ENCODE peak calls at places on chromosomes 5 and 9, in ten cellular contexts. One of them, this sample, is unnamed.
A peak's percentile ranks its signal among the peaks of the same experiment; 100 is the strongest.

GRCh38 chr9:116749176-116749575 is 62.1 kb downstream of the TRIM32 start:
- DNase-seq in uterus: no peak
- DNase-seq in GF-D8: no peak
- DNase-seq in NCI-H460: no peak
- DNase-seq in memory B cell: no peak
- DNase-seq in anterior cingulate cortex: no peak
- DNase-seq in HuH-7: no peak
- DNase-seq in left colon: no peak
- DNase-seq in C1 segment of cervical spinal cord: no peak
- DNase-seq in fibroblast of lung: no peak
- DNase-seq in this sample: no peak

GRCh38 chr5:98066910-98067309 is 706.6 kb upstream of the RGMB start:
- DNase-seq in uterus: no peak
- DNase-seq in GF-D8: no peak
- DNase-seq in NCI-H460: no peak
- DNase-seq in memory B cell: no peak
- DNase-seq in anterior cingulate cortex: no peak
- DNase-seq in HuH-7: no peak
- DNase-seq in left colon: no peak
- DNase-seq in C1 segment of cervical spinal cord: no peak
- DNase-seq in fibroblast of lung: no peak
- DNase-seq in this sample: no peak

GRCh38 chr5:151030377-151030776 is 10.0 kb downstream of the GPX3 start:
- DNase-seq in uterus: peak; percentile 60
- DNase-seq in GF-D8: no peak
- DNase-seq in NCI-H460: no peak
- DNase-seq in memory B cell: no peak
- DNase-seq in anterior cingulate cortex: no peak
- DNase-seq in HuH-7: no peak
- DNase-seq in left colon: peak; percentile 50
- DNase-seq in C1 segment of cervical spinal cord: no peak
- DNase-seq in fibroblast of lung: peak; percentile 72
- DNase-seq in this sample: no peak

GRCh38 chr9:95494416-95495371 is 22.1 kb downstream of the PTCH1 start:
- DNase-seq in uterus: no peak
- DNase-seq in GF-D8: peak; percentile 42
- DNase-seq in NCI-H460: no peak
- DNase-seq in memory B cell: peak; percentile 68
- DNase-seq in anterior cingulate cortex: no peak
- DNase-seq in HuH-7: no peak
- DNase-seq in left colon: peak; percentile 82
- DNase-seq in C1 segment of cervical spinal cord: no peak
- DNase-seq in fibroblast of lung: peak; percentile 37
- DNase-seq in this sample: peak; percentile 49

GRCh38 chr9:91186311-91187101 is 175.2 kb downstream of the AUH start:
- DNase-seq in uterus: no peak
- DNase-seq in GF-D8: no peak
- DNase-seq in NCI-H460: no peak
- DNase-seq in memory B cell: no peak
- DNase-seq in anterior cingulate cortex: no peak
- DNase-seq in HuH-7: no peak
- DNase-seq in left colon: no peak
- DNase-seq in C1 segment of cervical spinal cord: no peak
- DNase-seq in fibroblast of lung: peak; percentile 23
- DNase-seq in this sample: no peak

GRCh38 chr5:98768160-98769005 is 5.1 kb upstream of the RGMB start:
- DNase-seq in uterus: peak; percentile 32
- DNase-seq in GF-D8: no peak
- DNase-seq in NCI-H460: peak; percentile 70
- DNase-seq in memory B cell: no peak
- DNase-seq in anterior cingulate cortex: no peak
- DNase-seq in HuH-7: peak; percentile 71
- DNase-seq in left colon: no peak
- DNase-seq in C1 segment of cervical spinal cord: no peak
- DNase-seq in fibroblast of lung: peak; percentile 76
- DNase-seq in this sample: peak; percentile 69

GRCh38 chr9:131060902-131061630 is 35.3 kb upstream of the AIF1L start:
- DNase-seq in uterus: no peak
- DNase-seq in GF-D8: no peak
- DNase-seq in NCI-H460: no peak
- DNase-seq in memory B cell: no peak
- DNase-seq in anterior cingulate cortex: no peak
- DNase-seq in HuH-7: no peak
- DNase-seq in left colon: no peak
- DNase-seq in C1 segment of cervical spinal cord: no peak
- DNase-seq in fibroblast of lung: no peak
- DNase-seq in this sample: no peak

GRCh38 chr9:137621131-137621757 is 2.4 kb downstream of the EHMT1 start:
- DNase-seq in uterus: no peak
- DNase-seq in GF-D8: no peak
- DNase-seq in NCI-H460: no peak
- DNase-seq in memory B cell: no peak
- DNase-seq in anterior cingulate cortex: no peak
- DNase-seq in HuH-7: no peak
- DNase-seq in left colon: no peak
- DNase-seq in C1 segment of cervical spinal cord: no peak
- DNase-seq in fibroblast of lung: peak; percentile 33
- DNase-seq in this sample: no peak

GRCh38 chr5:128199104-128199503 is 115.5 kb downstream of the SLC12A2 start:
- DNase-seq in uterus: no peak
- DNase-seq in GF-D8: no peak
- DNase-seq in NCI-H460: no peak
- DNase-seq in memory B cell: no peak
- DNase-seq in anterior cingulate cortex: no peak
- DNase-seq in HuH-7: no peak
- DNase-seq in left colon: no peak
- DNase-seq in C1 segment of cervical spinal cord: no peak
- DNase-seq in fibroblast of lung: peak; percentile 22
- DNase-seq in this sample: no peak

GRCh38 chr5:132680780-132681475 is 7.1 kb downstream of the IL4 start:
- DNase-seq in uterus: no peak
- DNase-seq in GF-D8: no peak
- DNase-seq in NCI-H460: no peak
- DNase-seq in memory B cell: no peak
- DNase-seq in anterior cingulate cortex: no peak
- DNase-seq in HuH-7: no peak
- DNase-seq in left colon: no peak
- DNase-seq in C1 segment of cervical spinal cord: no peak
- DNase-seq in fibroblast of lung: no peak
- DNase-seq in this sample: no peak

GRCh38 chr9:35516481-35516880 is 26.6 kb downstream of the RUSC2 start:
- DNase-seq in uterus: no peak
- DNase-seq in GF-D8: no peak
- DNase-seq in NCI-H460: peak; percentile 51
- DNase-seq in memory B cell: no peak
- DNase-seq in anterior cingulate cortex: no peak
- DNase-seq in HuH-7: no peak
- DNase-seq in left colon: no peak
- DNase-seq in C1 segment of cervical spinal cord: no peak
- DNase-seq in fibroblast of lung: peak; percentile 50
- DNase-seq in this sample: no peak

GRCh38 chr5:52961238-52961637 is 27.9 kb upstream of the ITGA2 start:
- DNase-seq in uterus: no peak
- DNase-seq in GF-D8: no peak
- DNase-seq in NCI-H460: no peak
- DNase-seq in memory B cell: no peak
- DNase-seq in anterior cingulate cortex: no peak
- DNase-seq in HuH-7: no peak
- DNase-seq in left colon: no peak
- DNase-seq in C1 segment of cervical spinal cord: no peak
- DNase-seq in fibroblast of lung: no peak
- DNase-seq in this sample: no peak

GRCh38 chr9:35793461-35793860 is 2.1 kb downstream of the NPR2 start:
- DNase-seq in uterus: no peak
- DNase-seq in GF-D8: no peak
- DNase-seq in NCI-H460: no peak
- DNase-seq in memory B cell: no peak
- DNase-seq in anterior cingulate cortex: no peak
- DNase-seq in HuH-7: no peak
- DNase-seq in left colon: no peak
- DNase-seq in C1 segment of cervical spinal cord: no peak
- DNase-seq in fibroblast of lung: no peak
- DNase-seq in this sample: no peak

GRCh38 chr9:12908910-12909309 is 134.1 kb downstream of the LURAP1L start:
- DNase-seq in uterus: no peak
- DNase-seq in GF-D8: no peak
- DNase-seq in NCI-H460: no peak
- DNase-seq in memory B cell: no peak
- DNase-seq in anterior cingulate cortex: no peak
- DNase-seq in HuH-7: no peak
- DNase-seq in left colon: no peak
- DNase-seq in C1 segment of cervical spinal cord: no peak
- DNase-seq in fibroblast of lung: no peak
- DNase-seq in this sample: no peak

GRCh38 chr9:73118898-73119554 is 32.6 kb upstream of the ANXA1 start:
- DNase-seq in uterus: no peak
- DNase-seq in GF-D8: no peak
- DNase-seq in NCI-H460: peak; percentile 82
- DNase-seq in memory B cell: no peak
- DNase-seq in anterior cingulate cortex: no peak
- DNase-seq in HuH-7: no peak
- DNase-seq in left colon: no peak
- DNase-seq in C1 segment of cervical spinal cord: no peak
- DNase-seq in fibroblast of lung: peak; percentile 91
- DNase-seq in this sample: no peak

GRCh38 chr5:179568731-179569130 is 18.4 kb downstream of the RUFY1 start:
- DNase-seq in uterus: no peak
- DNase-seq in GF-D8: no peak
- DNase-seq in NCI-H460: no peak
- DNase-seq in memory B cell: no peak
- DNase-seq in anterior cingulate cortex: no peak
- DNase-seq in HuH-7: no peak
- DNase-seq in left colon: no peak
- DNase-seq in C1 segment of cervical spinal cord: no peak
- DNase-seq in fibroblast of lung: peak; percentile 29
- DNase-seq in this sample: no peak

GRCh38 chr9:14127656-14128055 is 186.3 kb downstream of the NFIB start:
- DNase-seq in uterus: no peak
- DNase-seq in GF-D8: no peak
- DNase-seq in NCI-H460: no peak
- DNase-seq in memory B cell: no peak
- DNase-seq in anterior cingulate cortex: no peak
- DNase-seq in HuH-7: no peak
- DNase-seq in left colon: no peak
- DNase-seq in C1 segment of cervical spinal cord: no peak
- DNase-seq in fibroblast of lung: peak; percentile 28
- DNase-seq in this sample: no peak

GRCh38 chr5:40240111-40240510 is 439.6 kb upstream of the PTGER4 start:
- DNase-seq in uterus: no peak
- DNase-seq in GF-D8: no peak
- DNase-seq in NCI-H460: no peak
- DNase-seq in memory B cell: no peak
- DNase-seq in anterior cingulate cortex: no peak
- DNase-seq in HuH-7: no peak
- DNase-seq in left colon: no peak
- DNase-seq in C1 segment of cervical spinal cord: no peak
- DNase-seq in fibroblast of lung: peak; percentile 73
- DNase-seq in this sample: no peak

GRCh38 chr5:36744678-36745659 is 131.6 kb upstream of the NIPBL start:
- DNase-seq in uterus: peak; percentile 61
- DNase-seq in GF-D8: peak; percentile 15
- DNase-seq in NCI-H460: peak; percentile 78
- DNase-seq in memory B cell: no peak
- DNase-seq in anterior cingulate cortex: peak; percentile 36
- DNase-seq in HuH-7: peak; percentile 95
- DNase-seq in left colon: peak; percentile 92
- DNase-seq in C1 segment of cervical spinal cord: no peak
- DNase-seq in fibroblast of lung: peak; percentile 73
- DNase-seq in this sample: peak; percentile 82

GRCh38 chr9:120662513-120662912 is 51.8 kb downstream of the MEGF9 start:
- DNase-seq in uterus: no peak
- DNase-seq in GF-D8: no peak
- DNase-seq in NCI-H460: no peak
- DNase-seq in memory B cell: no peak
- DNase-seq in anterior cingulate cortex: no peak
- DNase-seq in HuH-7: no peak
- DNase-seq in left colon: no peak
- DNase-seq in C1 segment of cervical spinal cord: no peak
- DNase-seq in fibroblast of lung: no peak
- DNase-seq in this sample: no peak

GRCh38 chr5:107467137-107467932 is 203.4 kb downstream of the EFNA5 start:
- DNase-seq in uterus: no peak
- DNase-seq in GF-D8: no peak
- DNase-seq in NCI-H460: no peak
- DNase-seq in memory B cell: no peak
- DNase-seq in anterior cingulate cortex: no peak
- DNase-seq in HuH-7: no peak
- DNase-seq in left colon: peak; percentile 47
- DNase-seq in C1 segment of cervical spinal cord: no peak
- DNase-seq in fibroblast of lung: no peak
- DNase-seq in this sample: no peak

GRCh38 chr5:44332360-44332971 is 56.8 kb downstream of the FGF10 start:
- DNase-seq in uterus: no peak
- DNase-seq in GF-D8: no peak
- DNase-seq in NCI-H460: peak; percentile 25
- DNase-seq in memory B cell: no peak
- DNase-seq in anterior cingulate cortex: no peak
- DNase-seq in HuH-7: peak; percentile 8
- DNase-seq in left colon: no peak
- DNase-seq in C1 segment of cervical spinal cord: no peak
- DNase-seq in fibroblast of lung: peak; percentile 85
- DNase-seq in this sample: peak; percentile 3

GRCh38 chr5:14267166-14267838 is 124.2 kb downstream of the TRIO start:
- DNase-seq in uterus: no peak
- DNase-seq in GF-D8: peak; percentile 16
- DNase-seq in NCI-H460: peak; percentile 48
- DNase-seq in memory B cell: no peak
- DNase-seq in anterior cingulate cortex: no peak
- DNase-seq in HuH-7: peak; percentile 21
- DNase-seq in left colon: no peak
- DNase-seq in C1 segment of cervical spinal cord: no peak
- DNase-seq in fibroblast of lung: no peak
- DNase-seq in this sample: no peak

GRCh38 chr5:14309864-14310531 is 166.9 kb downstream of the TRIO start:
- DNase-seq in uterus: no peak
- DNase-seq in GF-D8: no peak
- DNase-seq in NCI-H460: no peak
- DNase-seq in memory B cell: no peak
- DNase-seq in anterior cingulate cortex: no peak
- DNase-seq in HuH-7: no peak
- DNase-seq in left colon: no peak
- DNase-seq in C1 segment of cervical spinal cord: no peak
- DNase-seq in fibroblast of lung: no peak
- DNase-seq in this sample: no peak

GRCh38 chr9:14372437-14373318 is 58.7 kb upstream of the NFIB start:
- DNase-seq in uterus: peak; percentile 40
- DNase-seq in GF-D8: no peak
- DNase-seq in NCI-H460: peak; percentile 48
- DNase-seq in memory B cell: no peak
- DNase-seq in anterior cingulate cortex: no peak
- DNase-seq in HuH-7: no peak
- DNase-seq in left colon: no peak
- DNase-seq in C1 segment of cervical spinal cord: no peak
- DNase-seq in fibroblast of lung: peak; percentile 68
- DNase-seq in this sample: no peak

GRCh38 chr9:37104183-37104889 is 16.0 kb upstream of the ZCCHC7 start:
- DNase-seq in uterus: no peak
- DNase-seq in GF-D8: no peak
- DNase-seq in NCI-H460: no peak
- DNase-seq in memory B cell: no peak
- DNase-seq in anterior cingulate cortex: no peak
- DNase-seq in HuH-7: no peak
- DNase-seq in left colon: no peak
- DNase-seq in C1 segment of cervical spinal cord: no peak
- DNase-seq in fibroblast of lung: peak; percentile 81
- DNase-seq in this sample: no peak

GRCh38 chr5:147869112-147869511 is 9.4 kb upstream of the SCGB3A2 start:
- DNase-seq in uterus: no peak
- DNase-seq in GF-D8: no peak
- DNase-seq in NCI-H460: no peak
- DNase-seq in memory B cell: no peak
- DNase-seq in anterior cingulate cortex: no peak
- DNase-seq in HuH-7: no peak
- DNase-seq in left colon: no peak
- DNase-seq in C1 segment of cervical spinal cord: no peak
- DNase-seq in fibroblast of lung: no peak
- DNase-seq in this sample: no peak

GRCh38 chr5:138585228-138585627 is 10.0 kb upstream of the HSPA9 start:
- DNase-seq in uterus: no peak
- DNase-seq in GF-D8: no peak
- DNase-seq in NCI-H460: no peak
- DNase-seq in memory B cell: no peak
- DNase-seq in anterior cingulate cortex: no peak
- DNase-seq in HuH-7: no peak
- DNase-seq in left colon: no peak
- DNase-seq in C1 segment of cervical spinal cord: no peak
- DNase-seq in fibroblast of lung: no peak
- DNase-seq in this sample: no peak